ENCODE peak calls at places on chromosomes 11 and 22, in seven cellular contexts. Z is stimulated activated CD4-positive, alpha-beta T cell treated with anti-CD3 and anti-CD28 coated beads, Interleukin-4, amount 100 ng/mL, for 24 hours; T is neuronal stem cell; D is lower lobe of right lung; P is T-helper 2 cell; A is hepatic stellate cell; G is NCI-H1436. U is an unnamed sample.

GRCh38 chr22:26576026-26576680 is 13.8 kb downstream of the TPST2 start:
- DNase-seq in D (no peak), P (no peak), Z (no peak), G (no peak), T (no peak), A (no peak), U (no peak)

GRCh38 chr22:24986816-24987215 is 34.3 kb downstream of the KIAA1671 start:
- DNase-seq in T (no peak), D (no peak), P (no peak), A (no peak), G (no peak), Z (no peak), U (no peak)

GRCh38 chr11:134483291-134483690 is 71.2 kb upstream of the B3GAT1 start:
- DNase-seq in T (no peak), P (no peak), G (no peak), A (no peak), Z (no peak), D (no peak), U (no peak)

GRCh38 chr22:41557401-41558240 is 3.2 kb upstream of the CSDC2 start:
- DNase-seq in Z (peak; percentile 20), A (peak; percentile 94), D (peak; percentile 75), G (peak; percentile 23), T (no peak), P (no peak), U (peak; percentile 97)

GRCh38 chr11:114346709-114347141 is 50.5 kb downstream of the NNMT start:
- DNase-seq in T (no peak), P (no peak), G (no peak), A (no peak), Z (no peak), D (no peak), U (no peak)

GRCh38 chr11:4455439-4455838 is 6.3 kb downstream of the OR52K2 start:
- DNase-seq in G (no peak), Z (no peak), P (no peak), A (no peak), D (peak; percentile 51), T (no peak), U (no peak)

GRCh38 chr11:119635776-119636175 is 93.2 kb downstream of the NECTIN1 start:
- DNase-seq in Z (no peak), T (no peak), G (no peak), A (no peak), P (no peak), D (no peak), U (no peak)

GRCh38 chr22:24947881-24948280 is 1.4 kb upstream of the LHFPL7 start:
- DNase-seq in G (peak; percentile 21), T (no peak), Z (no peak), P (no peak), A (no peak), D (no peak), U (no peak)

GRCh38 chr11:35307221-35307621 is 112.1 kb downstream of the SLC1A2 start:
- DNase-seq in D (no peak), T (no peak), Z (no peak), P (no peak), G (no peak), A (no peak), U (no peak)

GRCh38 chr11:118930152-118930712 is 4.5 kb upstream of the BCL9L start:
- DNase-seq in T (no peak), P (peak; percentile 80), A (peak; percentile 78), G (peak; percentile 86), D (peak; percentile 88), Z (peak; percentile 89), U (peak; percentile 76)

GRCh38 chr11:62402226-62402625 is 16.6 kb upstream of the SCGB1A1 start:
- DNase-seq in P (peak; percentile 34), D (peak; percentile 71), G (no peak), A (no peak), Z (peak; percentile 56), T (no peak), U (no peak)

GRCh38 chr11:5380740-5381342 is 2.8 kb upstream of the OR51M1 start:
- DNase-seq in D (no peak), A (peak; percentile 51), G (no peak), T (peak; percentile 58), P (no peak), Z (peak; percentile 20), U (peak; percentile 51)

GRCh38 chr22:38295339-38295738 is 21.9 kb downstream of the CSNK1E start:
- DNase-seq in G (no peak), D (no peak), P (no peak), Z (no peak), A (no peak), T (no peak), U (no peak)

GRCh38 chr11:44950036-44950624 is 553 bp downstream of the TP53I11 start:
- DNase-seq in T (peak; percentile 62), Z (peak; percentile 26), A (peak; percentile 60), D (peak; percentile 65), P (peak; percentile 17), G (no peak), U (no peak)

GRCh38 chr11:46381836-46382643 is 571 bp downstream of the MDK start:
- DNase-seq in Z (no peak), T (no peak), P (no peak), G (peak; percentile 54), D (no peak), A (peak; percentile 55), U (no peak)

GRCh38 chr22:45478108-45478771 is 24.4 kb upstream of the FBLN1 start:
- DNase-seq in Z (no peak), G (no peak), A (peak; percentile 87), P (no peak), T (no peak), D (peak; percentile 43), U (no peak)

GRCh38 chr22:31857247-31857646 is 87.1 kb upstream of the YWHAH start:
- DNase-seq in D (no peak), A (no peak), G (peak; percentile 63), P (no peak), T (peak; percentile 65), Z (no peak), U (no peak)